ENCODE peak calls at places on chromosome 13, in four cellular contexts. I is H1, W is HepG2, K is K562. P is an unnamed sample.

GRCh38 chr13:60147361-60147760 is 16.4 kb downstream of the DIAPH3 start:
- DNase-seq in I (no peak), W (no peak), K (no peak), P (no peak)

GRCh38 chr13:36981156-36981743 is 17.9 kb downstream of the ALG5 start:
- DNase-seq in I (no peak), W (peak; percentile 45), K (peak; percentile 16), P (peak; percentile 45)

GRCh38 chr13:104823071-104823470 is 1712.4 kb downstream of the EFNB2 start:
- DNase-seq in I (no peak), W (no peak), K (no peak), P (no peak)

GRCh38 chr13:79992111-79992510 is 348.8 kb downstream of the SPRY2 start:
- DNase-seq in I (no peak), W (no peak), K (no peak), P (no peak)

GRCh38 chr13:106418556-106418955 is 116.9 kb downstream of the EFNB2 start:
- DNase-seq in I (no peak), W (no peak), K (no peak), P (no peak)

GRCh38 chr13:70385852-70386251 is 277.6 kb upstream of the KLHL1 start:
- DNase-seq in I (no peak), W (no peak), K (no peak), P (no peak)

GRCh38 chr13:95535243-95535642 is 17.3 kb upstream of the CLDN10 start:
- DNase-seq in I (no peak), W (peak; percentile 84), K (no peak), P (peak; percentile 45)

GRCh38 chr13:35388979-35389378 is 87.5 kb downstream of the MAB21L1 start:
- DNase-seq in I (no peak), W (no peak), K (no peak), P (no peak)

GRCh38 chr13:27158335-27158734 is 13.3 kb downstream of the USP12 start:
- DNase-seq in I (no peak), W (no peak), K (no peak), P (no peak)

GRCh38 chr13:72648513-72649065 is 78.8 kb downstream of the MZT1 start:
- DNase-seq in I (no peak), W (no peak), K (no peak), P (no peak)

GRCh38 chr13:97425570-97425969 is 8.4 kb upstream of the RAP2A start:
- DNase-seq in I (no peak), W (no peak), K (no peak), P (no peak)

GRCh38 chr13:75904012-75904411 is 267.9 kb downstream of the LMO7 start:
- DNase-seq in I (no peak), W (no peak), K (no peak), P (no peak)

GRCh38 chr13:85411608-85412007 is 387.6 kb downstream of the SLITRK6 start:
- DNase-seq in I (no peak), W (no peak), K (no peak), P (no peak)

GRCh38 chr13:76379341-76380105 is 506.7 kb downstream of the KCTD12 start:
- DNase-seq in I (no peak), W (no peak), K (no peak), P (no peak)

GRCh38 chr13:110251227-110251791 is 55.6 kb downstream of the COL4A1 start:
- DNase-seq in I (no peak), W (no peak), K (no peak), P (no peak)

GRCh38 chr13:94825507-94825906 is 113.2 kb upstream of the SOX21 start:
- DNase-seq in I (peak; percentile 86), W (no peak), K (no peak), P (no peak)

GRCh38 chr13:77784531-77784930 is 87.0 kb downstream of the SLAIN1 start:
- DNase-seq in I (no peak), W (no peak), K (no peak), P (no peak)

GRCh38 chr13:89115307-89115706 is 1444.1 kb downstream of the SLITRK5 start:
- DNase-seq in I (no peak), W (no peak), K (no peak), P (no peak)

GRCh38 chr13:90365130-90365529 is 982.4 kb upstream of the MIR17HG start:
- DNase-seq in I (no peak), W (no peak), K (no peak), P (no peak)

GRCh38 chr13:66618702-66619101 is 611.4 kb downstream of the PCDH9 start:
- DNase-seq in I (no peak), W (peak; percentile 5), K (peak; percentile 3), P (peak; percentile 16)

GRCh38 chr13:77048592-77048991 is 21.6 kb upstream of the FBXL3 start:
- DNase-seq in I (no peak), W (no peak), K (no peak), P (no peak)

GRCh38 chr13:26759907-26760834 is at the start of gene GPR12:
- DNase-seq in I (no peak), W (no peak), K (no peak), P (no peak)

GRCh38 chr13:32940601-32941000 is 75.6 kb upstream of the KL start:
- DNase-seq in I (no peak), W (no peak), K (no peak), P (no peak)

GRCh38 chr13:72314210-72314609 is 413.2 kb downstream of the MZT1 start:
- DNase-seq in I (no peak), W (no peak), K (no peak), P (no peak)

GRCh38 chr13:44382635-44383145 is 9.1 kb downstream of the SERP2 start:
- DNase-seq in I (no peak), W (no peak), K (peak; percentile 60), P (no peak)

GRCh38 chr13:79392882-79393563 is 13.0 kb downstream of the RBM26 start:
- DNase-seq in I (no peak), W (no peak), K (peak; percentile 24), P (no peak)

GRCh38 chr13:99765869-99766268 is 205.7 kb downstream of the ZIC5 start:
- DNase-seq in I (no peak), W (no peak), K (no peak), P (no peak)
- H3K4me3 ChIP-seq in I (no peak overlapping the region), W (no peak overlapping the region), K (no peak overlapping the region), P (no peak overlapping the region)

GRCh38 chr13:112057736-112058518 is 9.0 kb upstream of the SOX1 start:
- DNase-seq in I (no peak), W (no peak), K (peak; percentile 23), P (no peak)
- TF ChIP-seq PHF8 in I (no peak), W (no peak), K (no peak), P (no peak)

GRCh38 chr13:52737451-52737850 is 2.2 kb downstream of the CNMD start:
- DNase-seq in I (no peak), W (no peak), K (no peak), P (no peak)
- H3K4me3 ChIP-seq in I (peak overlapping the region; percentile 76), W (no peak overlapping the region), K (no peak overlapping the region), P (no peak overlapping the region)

DNA sequence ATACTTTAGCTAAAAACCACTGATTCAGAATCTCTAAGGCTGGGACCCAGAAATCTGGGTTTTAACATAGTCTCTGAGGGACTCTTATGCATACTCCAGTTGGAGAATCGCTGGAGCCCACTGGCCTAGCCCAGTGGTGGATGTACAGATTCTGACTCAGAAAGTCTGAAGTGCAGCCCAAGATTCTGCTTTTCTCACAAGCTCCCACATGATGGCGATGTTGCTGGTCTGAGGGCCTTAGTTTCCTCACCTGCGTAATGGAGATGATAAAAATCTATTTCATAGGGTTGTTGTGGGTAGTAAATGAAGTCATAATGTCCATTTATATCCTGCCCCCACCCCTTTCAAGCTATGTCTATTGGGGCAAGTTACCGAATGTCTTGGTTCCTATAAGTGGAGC is 7.7 kb upstream of the CDADC1 start:
- DNase-seq in I (no peak), W (peak; percentile 22), K (no peak), P (peak; percentile 24)
- TF ChIP-seq PHF8 in I (no peak), W (no peak), K (no peak), P (no peak)

DNA sequence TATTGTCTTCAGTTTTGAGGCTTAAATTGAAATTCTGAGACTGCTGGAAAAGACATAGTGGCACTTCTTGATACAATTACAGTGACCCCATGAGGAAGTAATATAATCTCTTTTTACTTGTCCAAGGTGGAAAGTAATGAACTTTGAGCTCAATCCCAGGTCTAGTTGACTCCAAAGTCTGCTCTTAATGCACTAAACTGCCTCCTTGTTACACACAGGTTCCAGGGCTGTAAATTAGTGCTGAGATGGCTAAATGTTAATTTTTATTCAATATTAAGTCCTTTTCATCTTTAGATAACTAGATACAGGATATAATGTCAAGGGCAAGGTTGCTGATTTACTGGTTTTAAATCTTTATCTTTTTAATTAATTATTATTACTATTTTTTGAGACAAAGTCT is 2.5 kb downstream of the NUDT15 start:
- DNase-seq in I (no peak), W (no peak), K (no peak), P (no peak)
- H3K4me3 ChIP-seq in I (no peak overlapping the region), W (no peak overlapping the region), K (no peak overlapping the region), P (no peak overlapping the region)

GRCh38 chr13:113141591-113141950 is 16.9 kb upstream of the PROZ start:
- DNase-seq in I (no peak), W (no peak), K (no peak), P (no peak)
- TF ChIP-seq PHF8 in I (no peak), W (no peak), K (no peak), P (no peak)